ENCODE peak calls at places on chromosomes 11 and 22, in five cellular contexts. F is WERI-Rb-1, I is right lobe of liver, G is upper lobe of right lung, T is foreskin fibroblast. A is an unnamed sample.

GRCh38 chr22:46066691-46067090 is 83.6 kb upstream of the PPARA start:
- DNase-seq in F (no peak), I (peak), T (peak), G (peak), A (no peak)

GRCh38 chr11:76845069-76845468 is 15.6 kb upstream of the ACER3 start:
- DNase-seq in F (no peak), G (no peak), I (no peak), T (no peak), A (no peak)

GRCh38 chr11:130246719-130247118 is 68.0 kb downstream of the ZBTB44 start:
- DNase-seq in G (no peak), F (no peak), T (peak), I (no peak), A (peak)

GRCh38 chr11:104694259-104695070 is 203.8 kb downstream of the CASP12 start:
- DNase-seq in F (no peak), G (no peak), I (no peak), T (peak), A (no peak)

GRCh38 chr11:69702239-69702668 is 1.6 kb downstream of the FGF19 start:
- DNase-seq in I (no peak), T (no peak), G (no peak), F (no peak), A (no peak)

GRCh38 chr11:107397357-107397756 is 60.3 kb downstream of the CWF19L2 start:
- DNase-seq in F (peak), I (no peak), T (no peak), G (no peak), A (no peak)

GRCh38 chr11:34256591-34256990 is 101.2 kb downstream of the ABTB2 start:
- DNase-seq in G (no peak), T (no peak), F (no peak), I (no peak), A (no peak)

GRCh38 chr11:87743002-87743401 is 432.2 kb downstream of the RAB38 start:
- DNase-seq in G (no peak), F (peak), T (no peak), I (no peak), A (no peak)

GRCh38 chr22:21791635-21792625 is 56.3 kb upstream of the YPEL1 start:
- DNase-seq in I (no peak), F (no peak), T (peak), G (no peak), A (no peak)

GRCh38 chr22:20131856-20132685 is 467 bp downstream of the ZDHHC8 start:
- DNase-seq in T (peak), F (no peak), I (peak), G (peak), A (no peak)

GRCh38 chr11:115745545-115746265 is 241.5 kb upstream of the CADM1 start:
- DNase-seq in T (no peak), G (no peak), F (no peak), I (no peak), A (no peak)

GRCh38 chr22:47599753-47600152 is 837.3 kb downstream of the TBC1D22A start:
- DNase-seq in I (no peak), F (peak), T (no peak), G (peak), A (no peak)

GRCh38 chr11:79098096-79098495 is 342.7 kb downstream of the TENM4 start:
- DNase-seq in F (no peak), I (no peak), T (no peak), G (no peak), A (no peak)

GRCh38 chr11:9862981-9863380 is 199.1 kb downstream of the SWAP70 start:
- DNase-seq in T (peak), I (no peak), G (no peak), F (no peak), A (no peak)

DNA sequence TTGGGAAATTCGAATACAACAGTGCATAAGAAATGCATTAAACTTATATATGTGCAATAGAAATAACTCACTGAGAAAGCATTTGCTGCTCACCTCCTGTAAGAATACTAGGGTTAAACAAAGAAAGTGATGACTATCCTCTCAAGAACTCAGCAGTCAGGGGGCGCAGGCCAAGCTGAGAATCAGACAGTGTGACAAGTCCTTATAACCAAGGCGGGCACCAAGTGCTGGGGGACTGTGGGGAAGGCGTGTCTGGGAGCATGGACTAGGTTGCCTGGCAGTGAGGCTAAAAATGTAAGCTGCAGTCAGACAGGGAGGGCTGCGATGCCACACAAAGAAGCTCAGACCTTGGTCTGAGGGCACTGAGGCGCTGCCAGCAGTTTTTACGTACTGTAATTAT is 73.6 kb downstream of the FLI1 start:
- DNase-seq in F (no peak), G (no peak), I (no peak), T (peak), A (no peak)
- TF ChIP-seq CTCF in F (no peak), G (no peak), I (no peak), T (no peak), A (no peak)

GRCh38 chr11:64376071-64376470 is 17.1 kb downstream of the RPS6KA4 start:
- DNase-seq in F (no peak), G (no peak), T (no peak), I (no peak), A (no peak)

GRCh38 chr11:64372021-64372420 is 13.1 kb downstream of the RPS6KA4 start:
- DNase-seq in G (no peak), T (no peak), I (no peak), F (no peak), A (no peak)

GRCh38 chr11:64372802-64373597 is 14.0 kb downstream of the RPS6KA4 start:
- DNase-seq in F (no peak), T (peak), I (no peak), G (no peak), A (no peak)

GRCh38 chr11:64371201-64371600 is 12.2 kb downstream of the RPS6KA4 start:
- DNase-seq in I (no peak), T (no peak), F (no peak), G (no peak), A (no peak)

DNA sequence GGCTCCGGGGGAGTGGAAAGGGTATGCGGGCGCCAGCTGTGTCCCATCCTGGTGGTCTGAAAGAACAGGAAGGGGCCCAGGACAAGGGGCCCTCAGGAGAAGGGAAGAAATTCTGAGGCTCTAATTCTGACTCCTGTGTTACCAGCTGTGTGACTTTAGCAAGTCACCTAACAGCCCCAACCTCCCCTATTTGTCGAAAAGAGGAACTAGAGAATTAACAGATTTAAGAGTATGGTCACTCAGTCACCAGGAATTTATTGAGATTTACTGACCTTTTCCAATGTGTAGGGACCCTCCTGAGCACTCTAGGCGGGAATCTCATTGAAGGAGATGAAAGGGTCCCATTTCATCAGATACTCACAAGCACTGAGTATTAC is 14.6 kb downstream of the RPS6KA4 start:
- DNase-seq in I (no peak), G (no peak), F (no peak), T (no peak), A (no peak)
- H3K4me3 ChIP-seq in I (no peak), G (no peak), F (no peak), T (no peak), A (no peak)

DNA sequence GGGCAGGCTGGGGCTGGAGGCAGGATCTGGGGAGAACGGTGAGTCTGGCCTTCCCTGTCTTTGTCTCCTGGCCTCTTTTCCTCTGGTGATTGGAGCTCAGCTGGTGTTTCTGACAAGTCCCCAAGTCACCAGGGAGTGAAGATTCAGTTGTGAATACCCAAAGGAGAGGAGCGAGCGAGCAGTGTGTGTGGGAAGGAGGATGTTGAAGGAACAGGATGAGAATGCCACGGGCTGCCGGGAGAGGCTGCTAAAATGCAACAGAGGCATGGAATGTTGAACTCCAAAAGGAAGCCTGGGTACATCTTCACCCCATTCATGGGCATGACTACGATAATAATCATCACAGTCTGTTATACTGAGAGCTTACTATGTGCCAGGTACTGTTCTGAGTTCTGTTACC is 163.3 kb downstream of the CEP164 start:
- DNase-seq in G (no peak), F (no peak), T (no peak), I (no peak), A (no peak)
- TF ChIP-seq CTCF in G (no peak), F (no peak), T (no peak), I (no peak), A (no peak)

GRCh38 chr11:46977940-46978595 is 41.5 kb downstream of the CSTPP1 start:
- DNase-seq in G (no peak), I (no peak), F (no peak), T (peak), A (no peak)
- H3K4me3 ChIP-seq in G (no peak), I (no peak), F (no peak), T (no peak), A (no peak)

DNA sequence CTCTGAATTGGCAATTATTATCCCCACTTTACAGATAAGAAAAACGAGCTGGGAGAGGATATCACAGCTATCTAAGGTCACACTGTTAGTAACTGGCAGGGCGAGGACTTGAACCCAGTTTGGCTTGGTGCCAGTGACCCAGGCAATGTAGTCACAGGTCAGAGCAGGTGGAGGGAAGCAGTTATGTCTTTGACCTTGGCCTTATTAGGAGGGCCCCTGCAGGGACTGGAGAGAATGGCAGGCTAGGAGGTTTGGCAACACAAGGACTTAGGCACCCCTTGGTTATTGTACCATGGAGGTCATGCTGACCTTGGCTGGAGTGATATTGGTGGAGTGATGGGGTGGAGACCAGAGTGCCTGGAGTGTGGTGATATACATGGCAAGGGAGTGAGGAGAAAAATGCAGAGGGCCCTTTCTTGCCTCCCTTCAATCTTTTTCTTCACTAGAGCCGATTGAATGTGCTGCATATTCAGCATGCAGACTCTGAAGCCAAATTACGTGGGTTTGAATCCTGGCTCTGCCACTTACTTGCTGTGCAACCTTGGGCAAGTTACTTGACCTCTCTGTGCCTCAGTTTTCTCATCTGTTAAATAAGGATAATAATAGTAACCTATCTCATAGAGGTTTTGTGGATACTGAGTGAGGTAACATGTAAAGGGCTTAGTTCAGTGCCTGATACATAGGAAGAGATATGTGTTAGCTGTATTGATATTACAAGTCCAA is 92.7 kb upstream of the TBCEL start:
- DNase-seq in F (no peak), T (no peak), G (no peak), I (peak), A (no peak)
- TF ChIP-seq CTCF in F (peak), T (no peak), G (no peak), I (no peak), A (no peak)